ENCODE peak calls at places on chromosome X, in six cellular contexts. M, I, N, Q, W and L are unnamed samples. For H3K36me3 and H3K27me3, the result is how much of the 10 kb centered on the place peaks cover.

GRCh38 chrX:18951032-18951431 is 32.9 kb downstream of the PHKA2 start:
- DNase-seq in M (no peak), W (no peak), I (no peak), Q (no peak), N (no peak), L (no peak)

GRCh38 chrX:119477812-119478232 is 9.6 kb downstream of the SLC25A5 start:
- DNase-seq in M (no peak), Q (peak), I (no peak), W (peak), N (no peak), L (no peak)

GRCh38 chrX:39886282-39886681 is 211.5 kb downstream of the BCOR start:
- DNase-seq in I (peak), N (peak), Q (no peak), M (no peak), W (no peak), L (no peak)

GRCh38 chrX:48919360-48919821 is 567 bp upstream of the PIM2 start:
- DNase-seq in N (no peak), M (no peak), I (no peak), W (no peak), Q (no peak), L (no peak)

GRCh38 chrX:27966492-27966891 is 14.8 kb downstream of the DCAF8L1 start:
- DNase-seq in N (no peak), Q (peak), W (no peak), I (no peak), M (no peak), L (peak)

GRCh38 chrX:38055170-38055847 is 49.0 kb downstream of the SYTL5 start:
- DNase-seq in W (no peak), M (no peak), N (no peak), Q (peak), I (no peak), L (peak)

GRCh38 chrX:1534321-1535168 is 2.4 kb downstream of the P2RY8 start:
- DNase-seq in I (peak), Q (no peak), N (no peak), M (no peak), W (no peak), L (no peak)

GRCh38 chrX:150766351-150767044 is 73.3 kb downstream of the MTMR1 start:
- DNase-seq in M (no peak), Q (no peak), I (no peak), N (no peak), W (no peak), L (no peak)

GRCh38 chrX:47191806-47192401 is 1.7 kb upstream of the UBA1 start:
- DNase-seq in M (no peak), W (no peak), Q (no peak), N (no peak), I (no peak), L (no peak)

GRCh38 chrX:15600071-15600470 is 689 bp downstream of the ACE2 start:
- DNase-seq in N (no peak), Q (no peak), W (no peak), M (no peak), I (no peak), L (no peak)

GRCh38 chrX:100363926-100364325 is 46.1 kb downstream of the PCDH19 start:
- DNase-seq in W (no peak), M (no peak), N (no peak), Q (no peak), I (no peak), L (no peak)

GRCh38 chrX:154401045-154401799 is 3.0 kb downstream of the RPL10 start:
- DNase-seq in I (no peak), M (no peak), N (no peak), Q (peak), W (no peak), L (no peak)

GRCh38 chrX:21946925-21947641 is 6.6 kb downstream of the SMS start:
- DNase-seq in N (no peak), Q (peak), M (peak), W (peak), I (no peak), L (peak)

GRCh38 chrX:56729152-56729557 is at the start of gene NBDY:
- DNase-seq in N (no peak), Q (peak), W (peak), I (peak), M (peak), L (peak)

GRCh38 chrX:54357414-54358377 is at the start of gene WNK3:
- DNase-seq in N (peak), I (peak), W (peak), M (peak), Q (peak), L (peak)

GRCh38 chrX:12887767-12888166 is 18.7 kb upstream of the TLR8 start:
- DNase-seq in I (no peak), Q (no peak), W (no peak), N (no peak), M (no peak), L (no peak)
- H3K36me3 ChIP-seq in I (under half), Q (under half), W (under half), N (under half), M (under half), L (under half)

GRCh38 chrX:13937370-13938052 is 92.2 kb downstream of the GEMIN8 start:
- DNase-seq in N (no peak), M (no peak), W (no peak), Q (peak), I (no peak), L (no peak)
- H3K27me3 ChIP-seq in N (under half), M (under half), W (under half), Q (under half), I (under half), L (under half)

DNA sequence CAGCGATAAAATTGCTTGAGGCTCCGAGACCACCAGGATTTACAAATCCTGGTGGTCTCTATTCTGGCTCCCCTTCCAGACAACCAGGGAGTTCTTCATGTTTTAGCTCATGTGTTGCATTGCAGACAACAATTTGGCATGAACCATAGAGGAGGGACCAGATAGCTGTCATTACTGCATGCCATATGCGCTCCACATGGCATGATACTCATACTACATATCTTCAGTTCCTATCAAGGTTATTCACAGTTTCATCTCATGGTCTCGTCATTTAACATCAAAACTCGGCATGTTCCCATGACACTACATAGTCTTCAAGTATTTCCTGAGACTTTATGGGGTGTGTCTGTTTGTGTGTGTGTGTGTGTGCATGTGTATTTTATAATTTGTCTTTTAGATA is 220.3 kb downstream of the OR13H1 start:
- DNase-seq in N (no peak), M (no peak), W (no peak), Q (no peak), I (no peak), L (peak)
- H3K36me3 ChIP-seq in N (under half), M (under half), W (under half), Q (under half), I (under half), L (under half)

DNA sequence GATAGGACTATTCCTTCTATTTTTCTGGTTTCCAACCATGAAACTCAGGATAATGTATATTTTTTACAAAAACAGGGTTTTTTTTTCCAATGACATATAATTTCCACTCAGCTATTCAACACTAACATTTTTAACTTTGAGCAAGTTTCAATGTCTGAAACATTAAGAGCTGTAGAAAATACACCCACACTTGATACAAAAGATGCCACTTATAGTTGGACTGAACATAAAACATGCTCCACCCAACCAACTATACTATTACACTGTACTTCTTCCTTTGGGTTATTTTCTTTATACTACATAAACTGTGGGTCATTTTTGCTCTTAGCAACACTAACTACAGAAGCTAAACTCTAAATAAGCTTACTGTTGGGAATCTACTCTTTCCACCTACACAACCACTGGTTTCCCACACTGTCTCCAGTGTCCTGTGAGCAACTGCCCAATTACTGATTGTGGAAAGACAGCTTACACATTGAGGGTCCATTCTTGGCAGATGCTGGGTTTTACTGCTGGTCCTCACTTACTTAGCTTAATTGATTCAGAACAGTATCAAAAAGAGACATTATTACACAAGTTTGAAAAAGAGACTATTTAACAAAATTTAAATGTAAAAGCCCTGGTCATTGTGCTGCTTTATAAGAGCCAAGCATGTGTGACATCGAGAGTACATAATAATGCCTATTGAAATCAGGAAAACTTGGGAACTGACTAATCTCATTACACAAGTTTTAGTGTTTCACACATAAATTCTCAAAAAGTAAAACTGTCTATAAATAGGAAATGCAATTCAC is 6.3 kb downstream of the AMMECR1 start:
- DNase-seq in Q (no peak), N (no peak), I (no peak), M (no peak), W (no peak), L (no peak)
- H3K27me3 ChIP-seq in Q (under half), N (under half), I (under half), M (under half), W (under half), L (under half)

GRCh38 chrX:45815389-45815788 is 614.7 kb upstream of the DIPK2B start:
- DNase-seq in Q (no peak), N (no peak), W (no peak), I (no peak), M (no peak), L (no peak)
- H3K36me3 ChIP-seq in Q (under half), N (under half), W (under half), I (under half), M (under half), L (under half)

DNA sequence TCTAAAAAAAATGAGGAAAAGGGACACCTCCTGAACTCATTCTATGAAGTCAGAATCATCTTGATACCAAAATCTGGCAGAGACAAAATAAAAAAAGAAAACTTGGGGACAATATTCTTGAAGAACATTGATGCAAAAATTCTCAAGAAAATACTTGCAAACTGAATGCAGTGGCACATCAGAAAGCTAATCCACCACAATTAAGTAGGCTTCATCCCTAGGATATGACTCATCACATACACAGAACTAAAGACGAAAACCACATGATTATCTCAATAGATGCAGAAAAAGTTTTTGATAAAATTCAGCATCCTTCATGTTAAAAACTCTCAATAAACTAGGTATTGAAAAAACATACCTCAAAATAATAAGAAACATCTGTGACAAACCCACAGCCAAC is 98.3 kb downstream of the FAM47B start:
- DNase-seq in Q (no peak), W (no peak), N (no peak), I (no peak), M (no peak), L (no peak)
- H3K27me3 ChIP-seq in Q (under half), W (under half), N (under half), I (under half), M (under half), L (under half)

GRCh38 chrX:285076-285677 is 4.0 kb downstream of the PLCXD1 start:
- DNase-seq in M (no peak), N (peak), Q (no peak), I (no peak), W (no peak), L (no peak)
- H3K36me3 ChIP-seq in M (under half), N (under half), Q (under half), I (under half), W (under half), L (under half)

GRCh38 chrX:16870861-16871584 is 861 bp upstream of the RBBP7 start:
- DNase-seq in W (peak), I (no peak), Q (no peak), N (peak), M (peak), L (no peak)

GRCh38 chrX:16874458-16875095 is 4.4 kb upstream of the RBBP7 start:
- DNase-seq in M (no peak), Q (no peak), I (no peak), N (no peak), W (no peak), L (no peak)

GRCh38 chrX:16882188-16882587 is 12.0 kb upstream of the RBBP7 start:
- DNase-seq in W (peak), M (no peak), Q (peak), N (peak), I (peak), L (peak)

GRCh38 chrX:16873106-16873505 is 2.9 kb upstream of the RBBP7 start:
- DNase-seq in W (no peak), I (no peak), Q (no peak), M (no peak), N (no peak), L (peak)

GRCh38 chrX:16876696-16877095 is 6.5 kb upstream of the RBBP7 start:
- DNase-seq in M (no peak), N (no peak), I (no peak), W (no peak), Q (no peak), L (no peak)
- H3K27me3 ChIP-seq in M (under half), N (under half), I (under half), W (under half), Q (under half), L (under half)

GRCh38 chrX:312621-313331 is 5.8 kb downstream of the GTPBP6 start:
- DNase-seq in Q (no peak), W (no peak), N (peak), M (no peak), I (peak), L (no peak)
- H3K36me3 ChIP-seq in Q (under half), W (under half), N (half or more), M (under half), I (half or more), L (under half)

GRCh38 chrX:145817299-145817665 is 347 bp upstream of the SLITRK2 start:
- DNase-seq in W (no peak), Q (peak), I (no peak), M (no peak), N (no peak), L (no peak)
- H3K27me3 ChIP-seq in W (half or more), Q (half or more), I (under half), M (under half), N (under half), L (under half)